ENCODE peak calls at places on chromosome 3, in five cellular contexts. One of them, this sample, is unnamed.

GRCh38 chr3:113104746-113105479 is 106.4 kb upstream of the BOC start:
- DNase-seq in tibial artery: no peak
- DNase-seq in SJSA1: no peak
- DNase-seq in HFF-Myc: no peak
- DNase-seq in fibroblast of pulmonary artery: no peak
- DNase-seq in this sample: no peak

GRCh38 chr3:12405432-12406272 is 78.6 kb upstream of the TSEN2 start:
- DNase-seq in tibial artery: peak; percentile 85
- DNase-seq in SJSA1: peak; percentile 57
- DNase-seq in HFF-Myc: no peak
- DNase-seq in fibroblast of pulmonary artery: peak; percentile 97
- DNase-seq in this sample: peak; percentile 90

GRCh38 chr3:111714305-111714704 is 119.2 kb upstream of the ZBED2 start:
- DNase-seq in tibial artery: no peak
- DNase-seq in SJSA1: peak; percentile 71
- DNase-seq in HFF-Myc: no peak
- DNase-seq in fibroblast of pulmonary artery: peak; percentile 52
- DNase-seq in this sample: no peak

GRCh38 chr3:152331018-152331541 is 62.4 kb downstream of the MBNL1 start:
- DNase-seq in tibial artery: no peak
- DNase-seq in SJSA1: peak; percentile 77
- DNase-seq in HFF-Myc: peak; percentile 24
- DNase-seq in fibroblast of pulmonary artery: peak; percentile 92
- DNase-seq in this sample: peak; percentile 82

GRCh38 chr3:60669636-60670035 is 581.6 kb downstream of the FHIT start:
- DNase-seq in tibial artery: no peak
- DNase-seq in SJSA1: no peak
- DNase-seq in HFF-Myc: no peak
- DNase-seq in fibroblast of pulmonary artery: no peak
- DNase-seq in this sample: no peak

GRCh38 chr3:132972333-132972732 is 65.9 kb upstream of the TMEM108 start:
- DNase-seq in tibial artery: no peak
- DNase-seq in SJSA1: no peak
- DNase-seq in HFF-Myc: no peak
- DNase-seq in fibroblast of pulmonary artery: peak; percentile 42
- DNase-seq in this sample: no peak

GRCh38 chr3:133383175-133383574 is 16.7 kb upstream of the BFSP2 start:
- DNase-seq in tibial artery: no peak
- DNase-seq in SJSA1: no peak
- DNase-seq in HFF-Myc: no peak
- DNase-seq in fibroblast of pulmonary artery: no peak
- DNase-seq in this sample: no peak

GRCh38 chr3:48077835-48078234 is 61.6 kb upstream of the MAP4 start:
- DNase-seq in tibial artery: no peak
- DNase-seq in SJSA1: no peak
- DNase-seq in HFF-Myc: no peak
- DNase-seq in fibroblast of pulmonary artery: peak; percentile 80
- DNase-seq in this sample: no peak

GRCh38 chr3:108159128-108159527 is 63.1 kb downstream of the IFT57 start:
- DNase-seq in tibial artery: no peak
- DNase-seq in SJSA1: no peak
- DNase-seq in HFF-Myc: no peak
- DNase-seq in fibroblast of pulmonary artery: peak; percentile 42
- DNase-seq in this sample: no peak

DNA sequence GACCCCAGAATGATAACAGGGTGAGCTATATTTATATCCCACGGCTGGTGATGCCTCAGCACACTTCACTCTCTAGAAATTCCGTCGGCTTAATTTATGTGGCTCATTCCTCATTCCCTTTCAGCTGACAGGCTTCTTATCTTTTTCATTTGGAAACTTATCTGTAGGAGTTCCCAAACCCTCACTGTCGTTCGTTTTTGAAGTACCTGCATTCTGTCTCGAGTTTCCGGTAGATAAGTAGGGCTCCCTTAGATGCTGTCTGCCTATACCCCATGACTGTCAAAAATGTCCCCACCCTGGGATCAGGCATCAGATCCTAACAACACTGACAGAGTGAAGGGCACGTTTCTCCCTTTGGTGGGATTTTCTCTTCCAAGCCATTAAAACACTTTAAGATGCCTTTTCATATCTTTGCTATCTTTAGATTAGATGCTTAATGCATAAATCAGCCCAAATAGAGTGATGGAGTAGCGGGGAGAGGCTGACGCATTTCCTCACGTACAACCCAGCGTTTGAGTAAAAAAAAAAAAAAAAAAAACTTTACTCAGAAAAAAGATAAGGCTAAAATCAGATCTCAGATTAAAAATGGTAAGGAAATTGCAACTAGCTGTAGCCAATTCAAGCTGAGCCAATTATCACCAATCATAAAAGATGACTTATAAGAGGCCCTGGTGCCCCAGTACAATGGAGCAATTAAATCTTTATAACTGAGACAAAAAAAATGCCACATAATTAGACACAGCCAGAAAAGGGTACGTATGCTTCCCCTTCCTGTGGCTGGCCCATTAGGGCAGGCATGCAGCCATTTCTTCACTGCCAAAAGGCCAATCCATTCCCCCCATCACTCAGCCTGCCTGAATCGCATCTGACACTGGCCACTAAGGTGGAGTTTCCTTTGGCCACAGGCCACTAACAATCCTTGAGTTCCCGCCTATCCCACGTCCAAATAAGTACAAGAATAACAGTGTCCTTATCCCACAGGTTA is 45.1 kb downstream of the RFTN1 start:
- DNase-seq in tibial artery: no peak
- DNase-seq in SJSA1: no peak
- DNase-seq in HFF-Myc: no peak
- DNase-seq in fibroblast of pulmonary artery: peak; percentile 52
- DNase-seq in this sample: no peak
- H3K4me3 ChIP-seq in tibial artery: no peak overlapping the region
- H3K4me3 ChIP-seq in SJSA1: no peak overlapping the region
- H3K4me3 ChIP-seq in HFF-Myc: no peak overlapping the region
- H3K4me3 ChIP-seq in fibroblast of pulmonary artery: no peak overlapping the region
- H3K4me3 ChIP-seq in this sample: no peak overlapping the region

GRCh38 chr3:40704224-40704623 is 179.5 kb downstream of the ZNF621 start:
- DNase-seq in tibial artery: no peak
- DNase-seq in SJSA1: no peak
- DNase-seq in HFF-Myc: no peak
- DNase-seq in fibroblast of pulmonary artery: no peak
- DNase-seq in this sample: no peak
- H3K4me3 ChIP-seq in tibial artery: no peak overlapping the region
- H3K4me3 ChIP-seq in SJSA1: no peak overlapping the region
- H3K4me3 ChIP-seq in HFF-Myc: no peak overlapping the region
- H3K4me3 ChIP-seq in fibroblast of pulmonary artery: no peak overlapping the region
- H3K4me3 ChIP-seq in this sample: no peak overlapping the region

GRCh38 chr3:100992086-100993033 is 861 bp downstream of the ABI3BP start:
- DNase-seq in tibial artery: no peak
- DNase-seq in SJSA1: no peak
- DNase-seq in HFF-Myc: no peak
- DNase-seq in fibroblast of pulmonary artery: peak; percentile 61
- DNase-seq in this sample: no peak
- H3K4me3 ChIP-seq in tibial artery: peak overlapping the region; percentile 45
- H3K4me3 ChIP-seq in SJSA1: peak overlapping the region; percentile 19
- H3K4me3 ChIP-seq in HFF-Myc: peak overlapping the region; percentile 23
- H3K4me3 ChIP-seq in fibroblast of pulmonary artery: peak overlapping the region; percentile 51
- H3K4me3 ChIP-seq in this sample: no peak overlapping the region

GRCh38 chr3:46927718-46928073 is 48.8 kb downstream of the CCDC12 start:
- DNase-seq in tibial artery: peak; percentile 13
- DNase-seq in SJSA1: no peak
- DNase-seq in HFF-Myc: no peak
- DNase-seq in fibroblast of pulmonary artery: no peak
- DNase-seq in this sample: no peak
- H3K4me3 ChIP-seq in tibial artery: no peak overlapping the region
- H3K4me3 ChIP-seq in SJSA1: no peak overlapping the region
- H3K4me3 ChIP-seq in HFF-Myc: no peak overlapping the region
- H3K4me3 ChIP-seq in fibroblast of pulmonary artery: no peak overlapping the region
- H3K4me3 ChIP-seq in this sample: no peak overlapping the region

GRCh38 chr3:3177861-3178497 is 1.5 kb downstream of the CRBN start:
- DNase-seq in tibial artery: no peak
- DNase-seq in SJSA1: no peak
- DNase-seq in HFF-Myc: no peak
- DNase-seq in fibroblast of pulmonary artery: peak; percentile 46
- DNase-seq in this sample: no peak
- H3K4me3 ChIP-seq in tibial artery: peak overlapping the region; percentile 100
- H3K4me3 ChIP-seq in SJSA1: no peak overlapping the region
- H3K4me3 ChIP-seq in HFF-Myc: peak overlapping the region; percentile 91
- H3K4me3 ChIP-seq in fibroblast of pulmonary artery: peak overlapping the region; percentile 86
- H3K4me3 ChIP-seq in this sample: peak overlapping the region; percentile 76